ENCODE peak calls at places on chromosome 4, in seven cellular contexts. F, O, N, G, D, L and W are unnamed samples.

GRCh38 chr4:70816894-70817293 is 22.8 kb downstream of the GRSF1 start:
- DNase-seq in G (no peak), N (no peak), L (no peak), D (no peak), O (no peak), F (no peak), W (no peak)

GRCh38 chr4:156734965-156735895 is 236.4 kb downstream of the PDGFC start:
- DNase-seq in L (no peak), O (no peak), G (no peak), N (peak; percentile 45), D (no peak), F (no peak), W (no peak)

GRCh38 chr4:120691536-120691935 is 231.0 kb downstream of the PRDM5 start:
- DNase-seq in G (no peak), F (no peak), D (no peak), O (no peak), L (no peak), N (no peak), W (no peak)

GRCh38 chr4:153465583-153465921 is 608 bp upstream of the TMEM131L start:
- DNase-seq in N (peak; percentile 63), O (peak; percentile 18), F (no peak), G (no peak), D (no peak), L (no peak), W (no peak)

GRCh38 chr4:140038031-140038533 is 115.9 kb downstream of the MAML3 start:
- DNase-seq in L (no peak), N (peak; percentile 16), O (no peak), F (no peak), G (no peak), D (no peak), W (no peak)

GRCh38 chr4:102713096-102713495 is 47.7 kb downstream of the MANBA start:
- DNase-seq in F (no peak), N (peak; percentile 52), L (no peak), O (no peak), D (no peak), G (no peak), W (no peak)

GRCh38 chr4:138390286-138390685 is 148.1 kb upstream of the SLC7A11 start:
- DNase-seq in F (no peak), L (no peak), O (no peak), G (no peak), N (peak; percentile 63), D (no peak), W (no peak)

GRCh38 chr4:119490335-119490734 is 138.3 kb downstream of the PDE5A start:
- DNase-seq in G (no peak), N (peak; percentile 28), L (no peak), F (no peak), D (no peak), O (no peak), W (no peak)

GRCh38 chr4:82525287-82525898 is 36.4 kb downstream of the TMEM150C start:
- DNase-seq in D (no peak), N (no peak), O (no peak), F (no peak), G (no peak), L (no peak), W (no peak)

GRCh38 chr4:73770917-73771316 is 30.5 kb downstream of the CXCL8 start:
- DNase-seq in F (no peak), L (peak; percentile 17), D (no peak), G (no peak), N (no peak), O (peak; percentile 86), W (no peak)

GRCh38 chr4:30962949-30963348 is 242.8 kb downstream of the PCDH7 start:
- DNase-seq in O (no peak), D (no peak), N (peak; percentile 17), L (no peak), G (no peak), F (no peak), W (no peak)

GRCh38 chr4:82618321-82618720 is 56.5 kb upstream of the TMEM150C start:
- DNase-seq in F (no peak), O (no peak), N (peak; percentile 34), L (no peak), G (no peak), D (no peak), W (no peak)

GRCh38 chr4:120769227-120769626 is 153.3 kb downstream of the PRDM5 start:
- DNase-seq in G (no peak), D (no peak), N (peak; percentile 68), F (no peak), O (no peak), L (no peak), W (no peak)

GRCh38 chr4:81503586-81503985 is 31.9 kb upstream of the RASGEF1B start:
- DNase-seq in F (no peak), G (no peak), O (no peak), N (no peak), D (no peak), L (no peak), W (no peak)

GRCh38 chr4:149997881-149998421 is 80.3 kb upstream of the DCLK2 start:
- DNase-seq in F (no peak), N (peak; percentile 95), O (no peak), L (no peak), D (no peak), G (no peak), W (no peak)

GRCh38 chr4:31655328-31655727 is 935.2 kb downstream of the PCDH7 start:
- DNase-seq in G (no peak), N (peak; percentile 43), O (no peak), L (no peak), F (no peak), D (no peak), W (no peak)

GRCh38 chr4:46390353-46391058 is 578 bp upstream of the GABRA2 start:
- DNase-seq in O (no peak), G (no peak), L (no peak), D (no peak), F (no peak), N (no peak), W (no peak)

GRCh38 chr4:68175562-68176155 is 46.0 kb upstream of the TMPRSS11F start:
- DNase-seq in N (peak; percentile 66), F (peak; percentile 55), G (no peak), L (peak; percentile 30), D (no peak), O (peak; percentile 30), W (no peak)

GRCh38 chr4:36676139-36677050 is 395.0 kb downstream of the DTHD1 start:
- DNase-seq in F (no peak), N (peak; percentile 6), D (no peak), O (no peak), L (no peak), G (no peak), W (no peak)

GRCh38 chr4:6674500-6675149 is 19.1 kb upstream of the S100P start:
- DNase-seq in G (no peak), L (no peak), O (no peak), F (no peak), N (peak; percentile 74), D (no peak), W (peak; percentile 30)

GRCh38 chr4:54542119-54542438 is 115.7 kb upstream of the KIT start:
- DNase-seq in O (no peak), F (no peak), N (no peak), L (no peak), D (no peak), G (no peak), W (no peak)

GRCh38 chr4:106315476-106315967 is 487 bp downstream of the TBCK start:
- DNase-seq in F (no peak), O (no peak), L (no peak), N (peak; percentile 85), D (no peak), G (peak; percentile 14), W (peak; percentile 25)

GRCh38 chr4:144645621-144646522 is at the start of gene HHIP:
- DNase-seq in O (no peak), G (no peak), N (peak; percentile 33), D (no peak), L (no peak), F (no peak), W (no peak)

GRCh38 chr4:1154523-1155182 is 17.7 kb downstream of the SPON2 start:
- DNase-seq in L (no peak), O (no peak), F (no peak), N (peak; percentile 32), D (no peak), G (no peak), W (no peak)

GRCh38 chr4:5753766-5754528 is 42.9 kb downstream of the EVC start:
- DNase-seq in O (no peak), N (peak; percentile 98), L (no peak), F (peak; percentile 38), D (peak; percentile 82), G (no peak), W (no peak)

GRCh38 chr4:63370997-63371396 is 1038.3 kb downstream of the TECRL start:
- DNase-seq in O (no peak), G (no peak), N (no peak), F (no peak), D (no peak), L (no peak), W (no peak)